ENCODE peak calls at places on chromosomes 12 and 14, in eight cellular contexts. H is CD4-positive, alpha-beta T cell; Y is HS-27A; D is neural crest cell; F is NCI-H1092 treated with DMSO at 0.1 percent for 48 hours; Q is nucleus accumbens; A is NCI-H2081; P is left colon. U is an unnamed sample.

GRCh38 chr12:93573552-93574223 is 1.2 kb downstream of the SOCS2 start:
- DNase-seq in D (no peak), H (no peak), Q (no peak), Y (no peak), A (no peak), P (peak; percentile 41), F (no peak), U (no peak)

GRCh38 chr12:116892318-116892717 is 11.1 kb upstream of the HRK start:
- DNase-seq in A (no peak), P (no peak), F (no peak), Q (no peak), Y (no peak), H (no peak), D (no peak), U (no peak)

GRCh38 chr14:59176764-59177163 is 11.7 kb upstream of the DAAM1 start:
- DNase-seq in A (no peak), Q (no peak), D (no peak), P (no peak), Y (no peak), H (no peak), F (no peak), U (no peak)

GRCh38 chr12:97075583-97076268 is 168.7 kb downstream of the NEDD1 start:
- DNase-seq in H (no peak), Q (no peak), P (no peak), D (no peak), F (no peak), Y (no peak), A (no peak), U (no peak)

GRCh38 chr12:109557809-109558208 is 15.5 kb downstream of the MMAB start:
- DNase-seq in A (no peak), Y (no peak), D (no peak), Q (no peak), F (no peak), H (no peak), P (no peak), U (no peak)

GRCh38 chr12:57176846-57177245 is 29.4 kb upstream of the LRP1-AS start:
- DNase-seq in A (no peak), P (no peak), Y (no peak), D (no peak), H (no peak), Q (no peak), F (no peak), U (no peak)

GRCh38 chr12:126361804-126362203 is 1296.6 kb downstream of the AACS start:
- DNase-seq in A (no peak), Y (no peak), F (no peak), P (no peak), H (no peak), D (no peak), Q (no peak), U (no peak)

GRCh38 chr12:130375888-130376287 is 38.2 kb downstream of the PIWIL1 start:
- DNase-seq in F (no peak), A (no peak), P (no peak), Y (no peak), Q (no peak), H (no peak), D (no peak), U (no peak)

GRCh38 chr14:21557084-21557901 is 22.6 kb downstream of the OR10G3 start:
- DNase-seq in F (peak; percentile 96), P (peak; percentile 78), Y (peak; percentile 85), H (peak; percentile 67), Q (peak; percentile 69), D (peak; percentile 87), A (peak; percentile 87), U (peak; percentile 64)

GRCh38 chr12:51923506-51924365 is 16.4 kb downstream of the ACVRL1 start:
- DNase-seq in Q (no peak), P (peak; percentile 80), D (peak; percentile 54), Y (no peak), H (peak; percentile 40), A (no peak), F (no peak), U (no peak)

GRCh38 chr14:77549451-77549850 is 50.8 kb upstream of the ISM2 start:
- DNase-seq in F (no peak), P (no peak), Y (no peak), A (no peak), Q (no peak), D (no peak), H (no peak), U (no peak)

GRCh38 chr14:70888681-70889175 is 18.5 kb upstream of the PCNX1 start:
- DNase-seq in Q (no peak), Y (peak; percentile 59), D (no peak), P (no peak), H (no peak), A (no peak), F (no peak), U (no peak)

GRCh38 chr12:60257063-60257462 is 661.2 kb downstream of the SLC16A7 start:
- DNase-seq in H (no peak), P (no peak), F (no peak), D (no peak), Y (peak; percentile 75), Q (no peak), A (no peak), U (no peak)

GRCh38 chr12:15152864-15153263 is 68.4 kb downstream of the RERG start:
- DNase-seq in Q (no peak), D (no peak), H (no peak), P (no peak), A (no peak), F (no peak), Y (peak; percentile 60), U (no peak)

GRCh38 chr12:12985817-12986408 is 14.2 kb downstream of the HEBP1 start:
- DNase-seq in A (no peak), P (peak; percentile 19), Q (peak; percentile 3), Y (no peak), F (no peak), D (no peak), H (no peak), U (no peak)

GRCh38 chr14:101077511-101078074 is 174.1 kb upstream of the RTL1 start:
- DNase-seq in P (no peak), D (peak; percentile 40), H (no peak), Q (no peak), Y (no peak), A (no peak), F (peak; percentile 68), U (peak; percentile 36)

GRCh38 chr14:104942586-104942985 is 17.9 kb downstream of the PLD4 start:
- DNase-seq in P (no peak), F (no peak), Y (no peak), A (no peak), Q (no peak), D (no peak), H (no peak), U (no peak)

GRCh38 chr12:50609292-50609874 is 104.6 kb downstream of the DIP2B start:
- DNase-seq in P (no peak), A (no peak), Q (no peak), F (no peak), D (no peak), H (no peak), Y (no peak), U (no peak)

GRCh38 chr12:78726854-78727253 is 137.7 kb upstream of the SYT1 start:
- DNase-seq in P (no peak), Y (no peak), F (no peak), A (no peak), Q (no peak), D (no peak), H (no peak), U (no peak)

GRCh38 chr14:54737132-54737711 is 165.4 kb downstream of the GCH1 start:
- DNase-seq in H (no peak), Q (no peak), D (no peak), P (no peak), Y (no peak), F (no peak), A (no peak), U (no peak)

GRCh38 chr14:61695695-61696527 is 598 bp downstream of the HIF1A start:
- DNase-seq in F (peak; percentile 86), Y (no peak), Q (peak; percentile 51), P (peak; percentile 73), A (peak; percentile 74), H (peak; percentile 17), D (peak; percentile 65), U (peak; percentile 88)

GRCh38 chr12:53719649-53720048 is 7.6 kb downstream of the CALCOCO1 start:
- DNase-seq in Q (no peak), H (no peak), Y (no peak), P (no peak), A (no peak), F (no peak), D (no peak), U (no peak)

GRCh38 chr12:10101042-10101579 is 2.3 kb upstream of the CLEC1A start:
- DNase-seq in Y (no peak), D (no peak), F (no peak), H (no peak), P (no peak), A (no peak), Q (no peak), U (no peak)

GRCh38 chr12:95212576-95212975 is 4.7 kb downstream of the FGD6 start:
- DNase-seq in F (no peak), A (no peak), Y (no peak), P (no peak), H (no peak), Q (no peak), D (no peak), U (no peak)

GRCh38 chr12:34396006-34396860 is 373.9 kb downstream of the ALG10 start:
- DNase-seq in F (no peak), Q (no peak), A (no peak), P (no peak), Y (no peak), D (no peak), H (no peak), U (peak; percentile 55)

GRCh38 chr12:104671407-104672095 is 214.8 kb downstream of the CHST11 start:
- DNase-seq in Y (peak; percentile 95), Q (peak; percentile 57), H (peak; percentile 45), F (no peak), A (no peak), D (no peak), P (peak; percentile 72), U (no peak)

GRCh38 chr14:89284368-89285058 is 132.5 kb downstream of the FOXN3 start:
- DNase-seq in H (no peak), A (no peak), F (no peak), Y (no peak), P (no peak), D (no peak), Q (no peak), U (no peak)

GRCh38 chr14:56874375-56874774 is 64.1 kb upstream of the OTX2 start:
- DNase-seq in Y (no peak), A (peak; percentile 36), D (peak; percentile 14), F (peak; percentile 57), H (no peak), P (peak; percentile 73), Q (no peak), U (no peak)

U was measured in posterior cingulate gyrus.